ENCODE peak calls at places on chromosomes 12 and 14, in ten cellular contexts. T is cardiac fibroblast, J is MM.1S, W is endothelial cell, Q is astrocyte, S is testis, B is AG10803, O is WTC11, E is A549, N is spleen. Y is an unnamed sample.

GRCh38 chr14:24190416-24190815 is 1.8 kb upstream of the IPO4 start:
- DNase-seq in T (no peak), J (no peak), W (no peak), Q (no peak), S (no peak), B (no peak), O (no peak), E (no peak), N (no peak), Y (no peak)

GRCh38 chr14:101222362-101223090 is 319.0 kb upstream of the RTL1 start:
- DNase-seq in T (no peak), J (no peak), W (no peak), Q (no peak), S (no peak), B (no peak), O (no peak), E (no peak), N (no peak), Y (peak)

GRCh38 chr14:44778562-44778961 is 183.2 kb downstream of the KLHL28 start:
- DNase-seq in T (peak), J (no peak), W (no peak), Q (peak), S (no peak), B (peak), O (no peak), E (no peak), N (no peak), Y (peak)

GRCh38 chr12:131159660-131160059 is 206.0 kb downstream of the ADGRD1 start:
- DNase-seq in T (no peak), J (no peak), W (no peak), Q (no peak), S (no peak), B (no peak), O (no peak), E (peak), N (no peak), Y (peak)

GRCh38 chr12:6367969-6368892 is 7.1 kb downstream of the SCNN1A start:
- DNase-seq in T (no peak), J (peak), W (no peak), Q (no peak), S (no peak), B (no peak), O (no peak), E (peak), N (peak), Y (no peak)

GRCh38 chr12:106981781-106982180 is 5.2 kb downstream of the MTERF2 start:
- DNase-seq in T (peak), J (no peak), W (no peak), Q (no peak), S (no peak), B (peak), O (no peak), E (no peak), N (no peak), Y (no peak)

GRCh38 chr14:99252940-99253868 is 18.8 kb downstream of the BCL11B start:
- DNase-seq in T (no peak), J (no peak), W (no peak), Q (no peak), S (no peak), B (no peak), O (no peak), E (no peak), N (peak), Y (no peak)

GRCh38 chr12:116880817-116881324 is 370 bp downstream of the HRK start:
- DNase-seq in T (peak), J (peak), W (peak), Q (peak), S (peak), B (peak), O (peak), E (peak), N (peak), Y (peak)

GRCh38 chr12:32983968-32984367 is 87.4 kb upstream of the PKP2 start:
- DNase-seq in T (no peak), J (no peak), W (no peak), Q (no peak), S (peak), B (no peak), O (no peak), E (no peak), N (no peak), Y (peak)

GRCh38 chr12:81128930-81129554 is 51.2 kb downstream of the ACSS3 start:
- DNase-seq in T (peak), J (peak), W (peak), Q (peak), S (peak), B (peak), O (peak), E (peak), N (no peak), Y (peak)

GRCh38 chr12:70154960-70155589 is 88.2 kb upstream of the CNOT2 start:
- DNase-seq in T (no peak), J (no peak), W (no peak), Q (no peak), S (no peak), B (no peak), O (no peak), E (peak), N (no peak), Y (peak)

GRCh38 chr14:81990312-81990761 is 456.7 kb upstream of the SEL1L start:
- DNase-seq in T (peak), J (peak), W (peak), Q (peak), S (peak), B (peak), O (peak), E (peak), N (no peak), Y (peak)

GRCh38 chr12:103852498-103852992 is 11.5 kb upstream of the NT5DC3 start:
- DNase-seq in T (peak), J (no peak), W (no peak), Q (peak), S (no peak), B (no peak), O (no peak), E (peak), N (no peak), Y (no peak)

GRCh38 chr12:68565391-68565903 is 45.3 kb upstream of the RAP1B start:
- DNase-seq in T (peak), J (no peak), W (no peak), Q (peak), S (no peak), B (peak), O (no peak), E (peak), N (no peak), Y (no peak)

GRCh38 chr12:59858508-59858907 is 262.7 kb downstream of the SLC16A7 start:
- DNase-seq in T (no peak), J (no peak), W (peak), Q (no peak), S (no peak), B (no peak), O (no peak), E (no peak), N (no peak), Y (no peak)

GRCh38 chr12:50079771-50080170 is 5.4 kb upstream of the SMARCD1 start:
- DNase-seq in T (no peak), J (no peak), W (no peak), Q (no peak), S (no peak), B (no peak), O (no peak), E (no peak), N (peak), Y (no peak)

GRCh38 chr14:104315169-104315568 is 176.8 kb downstream of the KIF26A start:
- DNase-seq in T (no peak), J (no peak), W (no peak), Q (no peak), S (no peak), B (no peak), O (peak), E (no peak), N (peak), Y (no peak)

GRCh38 chr14:71595441-71595840 is 336.8 kb upstream of the RGS6 start:
- DNase-seq in T (no peak), J (no peak), W (no peak), Q (no peak), S (no peak), B (no peak), O (no peak), E (no peak), N (no peak), Y (no peak)

GRCh38 chr12:52799498-52800211 is 3.7 kb upstream of the KRT3 start:
- DNase-seq in T (no peak), J (no peak), W (no peak), Q (no peak), S (no peak), B (no peak), O (no peak), E (no peak), N (peak), Y (no peak)

GRCh38 chr14:69625299-69626131 is 14.1 kb downstream of the SUSD6 start:
- DNase-seq in T (peak), J (peak), W (peak), Q (peak), S (peak), B (peak), O (no peak), E (no peak), N (peak), Y (no peak)

GRCh38 chr12:109727039-109727723 is 13.6 kb downstream of the FAM222A start:
- DNase-seq in T (no peak), J (no peak), W (no peak), Q (no peak), S (no peak), B (no peak), O (no peak), E (no peak), N (peak), Y (peak)

GRCh38 chr14:78207414-78207813 is 37.2 kb downstream of the NRXN3 start:
- DNase-seq in T (no peak), J (no peak), W (no peak), Q (no peak), S (no peak), B (no peak), O (no peak), E (no peak), N (no peak), Y (no peak)

GRCh38 chr14:58923751-58924405 is 264.6 kb upstream of the DAAM1 start:
- DNase-seq in T (no peak), J (no peak), W (no peak), Q (no peak), S (no peak), B (no peak), O (peak), E (no peak), N (no peak), Y (peak)

GRCh38 chr12:21941522-21942376 is 523 bp upstream of the ABCC9 start:
- DNase-seq in T (peak), J (no peak), W (peak), Q (peak), S (peak), B (peak), O (peak), E (no peak), N (peak), Y (peak)

GRCh38 chr14:87877877-87878276 is 115.1 kb downstream of the GALC start:
- DNase-seq in T (no peak), J (no peak), W (no peak), Q (peak), S (no peak), B (no peak), O (no peak), E (no peak), N (no peak), Y (no peak)

GRCh38 chr14:67571275-67571990 is 28.6 kb downstream of the PIGH start:
- DNase-seq in T (peak), J (peak), W (peak), Q (peak), S (peak), B (peak), O (peak), E (peak), N (peak), Y (peak)

GRCh38 chr12:95773320-95773719 is 17.2 kb downstream of the NTN4 start:
- DNase-seq in T (no peak), J (no peak), W (no peak), Q (no peak), S (no peak), B (no peak), O (no peak), E (no peak), N (no peak), Y (no peak)

GRCh38 chr12:124322271-124322998 is 27.5 kb downstream of the RFLNA start:
- DNase-seq in T (no peak), J (no peak), W (no peak), Q (no peak), S (no peak), B (no peak), O (no peak), E (peak), N (no peak), Y (no peak)

GRCh38 chr14:75242546-75243273 is 35.9 kb upstream of the FOS start:
- DNase-seq in T (peak), J (no peak), W (no peak), Q (peak), S (peak), B (peak), O (no peak), E (no peak), N (no peak), Y (peak)

GRCh38 chr12:72264548-72265175 is 7.5 kb upstream of the TRHDE start:
- DNase-seq in T (peak), J (peak), W (no peak), Q (no peak), S (no peak), B (no peak), O (no peak), E (peak), N (no peak), Y (peak)

GRCh38 chr14:69038449-69039286 is 59.6 kb upstream of the ACTN1 start:
- DNase-seq in T (peak), J (no peak), W (no peak), Q (peak), S (no peak), B (peak), O (no peak), E (peak), N (no peak), Y (peak)

GRCh38 chr12:52521175-52521574 is 981 bp upstream of the KRT5 start:
- DNase-seq in T (no peak), J (no peak), W (peak), Q (peak), S (no peak), B (no peak), O (no peak), E (no peak), N (no peak), Y (no peak)

GRCh38 chr14:49896956-49897355 is 4.1 kb downstream of the ARF6 start:
- DNase-seq in T (no peak), J (no peak), W (no peak), Q (no peak), S (no peak), B (no peak), O (no peak), E (no peak), N (no peak), Y (no peak)
- TF ChIP-seq CTCF in T (no peak), J (no peak), W (no peak), Q (peak), S (no peak), B (peak), O (no peak), E (no peak), N (no peak), Y (no peak)

DNA sequence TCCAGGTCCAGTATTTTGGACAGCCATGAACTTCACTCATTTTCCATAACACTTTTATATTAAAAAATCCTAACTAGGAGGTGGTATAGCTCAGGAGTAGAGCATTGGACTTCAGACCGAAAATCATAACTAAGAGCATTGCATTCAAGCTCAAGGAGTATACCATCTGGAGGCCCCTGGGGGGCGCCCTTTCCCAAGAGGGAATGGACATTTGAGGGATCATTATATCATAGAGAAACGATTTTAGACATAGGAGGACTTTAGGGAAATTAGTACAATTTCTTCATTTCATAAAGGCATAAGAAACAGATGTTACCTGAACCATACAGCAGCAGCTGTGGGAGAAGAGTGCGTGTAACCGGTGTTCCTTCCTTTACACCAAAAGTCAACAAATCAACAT is 5.2 kb upstream of the ATG14 start:
- DNase-seq in T (peak), J (peak), W (peak), Q (no peak), S (peak), B (no peak), O (peak), E (peak), N (no peak), Y (peak)
- TF ChIP-seq CTCF in T (peak), J (peak), W (peak), Q (peak), S (peak), B (peak), O (peak), E (peak), N (no peak), Y (peak)

DNA sequence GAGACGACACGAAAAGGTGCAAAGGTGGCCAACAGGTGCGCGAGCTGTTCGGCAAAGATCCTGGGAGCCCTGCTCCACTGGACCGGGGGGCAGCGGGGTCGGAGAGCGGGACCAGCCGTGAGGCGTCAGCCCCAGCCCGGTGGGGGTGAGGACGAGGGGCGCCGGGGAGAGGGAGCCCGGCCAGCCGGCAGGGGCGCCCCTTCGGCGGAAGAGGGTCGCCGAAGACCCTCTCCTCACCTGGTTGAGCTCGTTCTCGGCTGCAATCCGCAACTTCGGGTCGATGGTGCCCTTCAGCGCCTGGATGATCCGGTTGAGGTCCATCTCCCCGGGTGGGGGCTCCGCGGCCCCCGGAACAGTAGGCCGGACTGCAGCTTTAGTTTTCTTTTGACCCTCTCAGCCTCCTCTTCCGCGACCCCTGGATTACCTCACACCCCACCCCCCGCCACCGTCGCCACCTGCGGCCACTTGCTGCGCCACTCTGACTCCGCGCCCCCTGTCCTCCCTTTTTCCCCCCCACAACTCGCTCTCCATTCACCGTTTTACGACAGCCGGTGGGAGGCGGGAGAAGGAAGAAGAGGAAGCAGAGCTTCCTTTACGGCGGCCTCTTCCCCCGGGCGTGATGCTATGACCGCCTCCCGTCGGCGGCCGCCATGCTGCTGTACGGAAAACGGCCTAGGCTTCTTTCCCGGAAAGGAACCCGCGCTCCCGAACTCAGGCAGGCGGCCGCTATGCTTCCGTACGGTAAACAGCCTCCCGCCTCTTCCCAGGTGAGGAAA is at the start of gene IPO8:
- DNase-seq in T (peak), J (peak), W (peak), Q (peak), S (peak), B (peak), O (peak), E (peak), N (peak), Y (peak)
- TF ChIP-seq CTCF in T (peak), J (peak), W (peak), Q (no peak), S (no peak), B (peak), O (no peak), E (peak), N (peak), Y (peak)

GRCh38 chr12:3131129-3131528 is 54.0 kb downstream of the TSPAN9 start:
- DNase-seq in T (no peak), J (no peak), W (no peak), Q (no peak), S (no peak), B (no peak), O (no peak), E (no peak), N (no peak), Y (no peak)

GRCh38 chr12:3127832-3128231 is 50.7 kb downstream of the TSPAN9 start:
- DNase-seq in T (peak), J (no peak), W (no peak), Q (peak), S (no peak), B (no peak), O (no peak), E (no peak), N (no peak), Y (no peak)

GRCh38 chr12:3130053-3130805 is 53.0 kb downstream of the TSPAN9 start:
- DNase-seq in T (no peak), J (no peak), W (no peak), Q (no peak), S (no peak), B (no peak), O (no peak), E (no peak), N (no peak), Y (no peak)

GRCh38 chr12:3129301-3130052 is 52.3 kb downstream of the TSPAN9 start:
- DNase-seq in T (peak), J (peak), W (no peak), Q (peak), S (no peak), B (peak), O (no peak), E (no peak), N (no peak), Y (no peak)

GRCh38 chr12:3128498-3129293 is 51.5 kb downstream of the TSPAN9 start:
- DNase-seq in T (no peak), J (no peak), W (no peak), Q (no peak), S (no peak), B (no peak), O (no peak), E (no peak), N (no peak), Y (no peak)
- TF ChIP-seq CTCF in T (no peak), J (no peak), W (no peak), Q (no peak), S (no peak), B (no peak), O (no peak), E (no peak), N (no peak), Y (no peak)

DNA sequence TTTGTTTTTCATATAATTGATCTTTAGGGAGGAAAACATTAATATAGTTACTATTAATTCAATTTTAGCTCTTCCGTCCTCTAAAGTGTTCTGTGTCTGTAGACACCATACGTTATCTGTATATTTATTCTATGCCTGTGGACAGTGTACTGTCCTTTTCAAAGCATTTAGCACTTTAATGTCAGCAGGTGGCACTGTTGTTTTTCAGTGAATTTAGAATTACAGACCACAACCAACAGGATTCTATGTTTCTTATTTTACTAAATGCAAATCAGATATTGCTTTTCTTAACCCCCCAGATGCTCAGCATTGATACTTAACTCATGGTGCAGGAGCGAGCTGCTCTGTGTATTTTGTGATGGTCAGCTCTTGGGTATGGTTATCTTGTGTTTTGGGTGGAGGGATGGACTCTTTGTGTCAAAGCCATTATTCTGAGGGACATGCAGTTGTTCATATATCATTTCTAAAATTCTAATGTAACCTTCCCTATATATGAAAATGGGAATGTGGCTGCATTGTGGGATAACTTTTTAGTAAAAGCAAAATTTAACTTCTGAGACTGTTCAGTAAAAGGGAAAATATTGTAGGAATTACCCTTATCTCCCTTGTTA is 65.2 kb downstream of the PAPOLA start:
- DNase-seq in T (peak), J (no peak), W (no peak), Q (peak), S (no peak), B (peak), O (no peak), E (peak), N (no peak), Y (peak)
- TF ChIP-seq CTCF in T (peak), J (peak), W (peak), Q (peak), S (peak), B (peak), O (no peak), E (peak), N (peak), Y (peak)

DNA sequence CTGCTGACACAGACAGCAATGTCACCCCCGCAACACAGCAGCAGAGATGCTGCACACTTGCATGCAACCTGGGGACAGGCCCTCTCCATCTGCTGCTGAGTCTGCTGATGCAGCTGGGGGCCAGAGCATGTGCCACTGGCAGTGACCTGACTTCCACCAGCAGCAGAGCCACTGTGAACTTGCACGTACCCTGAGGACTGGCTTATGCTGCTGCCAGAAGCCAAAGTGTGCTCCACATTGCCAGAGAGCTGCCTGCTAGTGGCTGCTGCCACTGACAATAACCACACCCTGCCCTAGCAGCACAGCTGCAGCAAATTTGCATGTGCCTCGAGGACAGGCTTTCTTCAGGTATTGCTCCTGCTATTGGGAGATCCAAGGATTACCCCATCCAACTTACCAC is 4.5 kb upstream of the PRR4 start:
- DNase-seq in T (no peak), J (no peak), W (no peak), Q (no peak), S (no peak), B (no peak), O (no peak), E (no peak), N (no peak), Y (no peak)
- TF ChIP-seq CTCF in T (no peak), J (no peak), W (no peak), Q (no peak), S (no peak), B (no peak), O (no peak), E (no peak), N (no peak), Y (no peak)